ENCODE peak calls at places on chromosomes 7 and 10, in six cellular contexts. One of them, this sample, is unnamed.

GRCh38 chr10:70963271-70963670 is 74.9 kb upstream of the PCBD1 start:
- ATAC-seq in GM12878: no peak
- ATAC-seq in K562: no peak
- ATAC-seq in HepG2: no peak
- ATAC-seq in A549: no peak
- ATAC-seq in upper lobe of left lung: no peak
- ATAC-seq in this sample: no peak

GRCh38 chr7:54888067-54888735 is 129.2 kb upstream of the SEC61G start:
- ATAC-seq in HepG2: no peak
- ATAC-seq in A549: peak; percentile 88
- ATAC-seq in K562: no peak
- ATAC-seq in GM12878: no peak
- ATAC-seq in upper lobe of left lung: peak; percentile 56
- ATAC-seq in this sample: peak; percentile 46

GRCh38 chr10:117668351-117669008 is 125.9 kb downstream of the EMX2 start:
- ATAC-seq in HepG2: no peak
- ATAC-seq in K562: no peak
- ATAC-seq in A549: no peak
- ATAC-seq in upper lobe of left lung: no peak
- ATAC-seq in GM12878: no peak
- ATAC-seq in this sample: no peak

GRCh38 chr7:150389532-150389816 is 10.3 kb downstream of the ZNF775 start:
- ATAC-seq in K562: no peak
- ATAC-seq in A549: no peak
- ATAC-seq in upper lobe of left lung: no peak
- ATAC-seq in GM12878: no peak
- ATAC-seq in HepG2: peak; percentile 12
- ATAC-seq in this sample: no peak

GRCh38 chr10:72328045-72328828 is 26.5 kb downstream of the DNAJB12 start:
- ATAC-seq in GM12878: no peak
- ATAC-seq in HepG2: peak; percentile 72
- ATAC-seq in upper lobe of left lung: peak; percentile 59
- ATAC-seq in K562: peak; percentile 89
- ATAC-seq in A549: peak; percentile 83
- ATAC-seq in this sample: peak; percentile 58

GRCh38 chr10:126459032-126459831 is 71.0 kb upstream of the ADAM12 start:
- ATAC-seq in upper lobe of left lung: no peak
- ATAC-seq in A549: peak; percentile 68
- ATAC-seq in K562: no peak
- ATAC-seq in GM12878: no peak
- ATAC-seq in HepG2: no peak
- ATAC-seq in this sample: no peak

GRCh38 chr7:47351233-47352154 is 230.4 kb downstream of the TNS3 start:
- ATAC-seq in HepG2: no peak
- ATAC-seq in GM12878: no peak
- ATAC-seq in K562: peak; percentile 33
- ATAC-seq in upper lobe of left lung: no peak
- ATAC-seq in A549: peak; percentile 16
- ATAC-seq in this sample: no peak

GRCh38 chr10:33566426-33566825 is 232.0 kb upstream of the NRP1 start:
- ATAC-seq in A549: no peak
- ATAC-seq in GM12878: no peak
- ATAC-seq in HepG2: no peak
- ATAC-seq in K562: no peak
- ATAC-seq in upper lobe of left lung: no peak
- ATAC-seq in this sample: no peak

GRCh38 chr7:131021902-131022301 is 287.9 kb upstream of the KLF14 start:
- ATAC-seq in upper lobe of left lung: no peak
- ATAC-seq in HepG2: no peak
- ATAC-seq in A549: no peak
- ATAC-seq in K562: no peak
- ATAC-seq in GM12878: peak; percentile 4
- ATAC-seq in this sample: no peak

GRCh38 chr10:101287183-101287830 is 58.0 kb upstream of the LBX1 start:
- ATAC-seq in K562: no peak
- ATAC-seq in A549: no peak
- ATAC-seq in GM12878: no peak
- ATAC-seq in HepG2: no peak
- ATAC-seq in upper lobe of left lung: no peak
- ATAC-seq in this sample: no peak

GRCh38 chr10:133481086-133481643 is 27.4 kb downstream of the SCART1 start:
- ATAC-seq in GM12878: no peak
- ATAC-seq in HepG2: no peak
- ATAC-seq in K562: peak; percentile 45
- ATAC-seq in A549: peak; percentile 28
- ATAC-seq in upper lobe of left lung: no peak
- ATAC-seq in this sample: no peak

GRCh38 chr10:133489816-133490588 is 36.3 kb downstream of the SCART1 start:
- ATAC-seq in A549: no peak
- ATAC-seq in upper lobe of left lung: no peak
- ATAC-seq in HepG2: no peak
- ATAC-seq in GM12878: peak; percentile 59
- ATAC-seq in K562: no peak
- ATAC-seq in this sample: no peak

GRCh38 chr10:133481657-133482056 is 27.9 kb downstream of the SCART1 start:
- ATAC-seq in A549: no peak
- ATAC-seq in HepG2: no peak
- ATAC-seq in GM12878: no peak
- ATAC-seq in K562: no peak
- ATAC-seq in upper lobe of left lung: no peak
- ATAC-seq in this sample: no peak

GRCh38 chr10:133487085-133487484 is 33.3 kb downstream of the SCART1 start:
- ATAC-seq in upper lobe of left lung: no peak
- ATAC-seq in K562: no peak
- ATAC-seq in HepG2: no peak
- ATAC-seq in A549: no peak
- ATAC-seq in GM12878: no peak
- ATAC-seq in this sample: no peak

GRCh38 chr10:133484818-133485217 is 31.1 kb downstream of the SCART1 start:
- ATAC-seq in HepG2: no peak
- ATAC-seq in K562: no peak
- ATAC-seq in A549: no peak
- ATAC-seq in GM12878: no peak
- ATAC-seq in upper lobe of left lung: no peak
- ATAC-seq in this sample: no peak
- H3K9me3 ChIP-seq in HepG2: peaks cover 38% of the 10 kb centered on the region
- H3K9me3 ChIP-seq in K562: no peaks in the 10 kb centered on the region
- H3K9me3 ChIP-seq in A549: peaks cover 33% of the 10 kb centered on the region
- H3K9me3 ChIP-seq in GM12878: peaks cover 18% of the 10 kb centered on the region
- H3K9me3 ChIP-seq in upper lobe of left lung: peaks cover 28% of the 10 kb centered on the region
- H3K9me3 ChIP-seq in this sample: no peaks in the 10 kb centered on the region

GRCh38 chr7:151681726-151682125 is 162.0 kb upstream of the RHEB start:
- ATAC-seq in HepG2: no peak
- ATAC-seq in K562: no peak
- ATAC-seq in upper lobe of left lung: no peak
- ATAC-seq in A549: no peak
- ATAC-seq in GM12878: no peak
- ATAC-seq in this sample: no peak

GRCh38 chr7:151679868-151680534 is 160.3 kb upstream of the RHEB start:
- ATAC-seq in K562: peak; percentile 45
- ATAC-seq in A549: no peak
- ATAC-seq in GM12878: no peak
- ATAC-seq in HepG2: no peak
- ATAC-seq in upper lobe of left lung: no peak
- ATAC-seq in this sample: no peak

GRCh38 chr7:151679073-151679708 is 159.5 kb upstream of the RHEB start:
- ATAC-seq in GM12878: no peak
- ATAC-seq in upper lobe of left lung: no peak
- ATAC-seq in HepG2: peak; percentile 38
- ATAC-seq in A549: peak; percentile 22
- ATAC-seq in K562: no peak
- ATAC-seq in this sample: no peak

GRCh38 chr7:151682831-151683614 is 163.3 kb upstream of the RHEB start:
- ATAC-seq in HepG2: no peak
- ATAC-seq in upper lobe of left lung: no peak
- ATAC-seq in A549: no peak
- ATAC-seq in K562: no peak
- ATAC-seq in GM12878: no peak
- ATAC-seq in this sample: no peak

GRCh38 chr7:151680810-151681209 is 161.1 kb upstream of the RHEB start:
- ATAC-seq in upper lobe of left lung: peak; percentile 29
- ATAC-seq in HepG2: no peak
- ATAC-seq in A549: no peak
- ATAC-seq in K562: no peak
- ATAC-seq in GM12878: no peak
- ATAC-seq in this sample: peak; percentile 89
- TF ChIP-seq EP300 in upper lobe of left lung: peak; percentile 59
- TF ChIP-seq EP300 in HepG2: no peak
- TF ChIP-seq EP300 in A549: no peak
- TF ChIP-seq EP300 in K562: no peak
- TF ChIP-seq EP300 in GM12878: no peak
- TF ChIP-seq EP300 in this sample: no peak

DNA sequence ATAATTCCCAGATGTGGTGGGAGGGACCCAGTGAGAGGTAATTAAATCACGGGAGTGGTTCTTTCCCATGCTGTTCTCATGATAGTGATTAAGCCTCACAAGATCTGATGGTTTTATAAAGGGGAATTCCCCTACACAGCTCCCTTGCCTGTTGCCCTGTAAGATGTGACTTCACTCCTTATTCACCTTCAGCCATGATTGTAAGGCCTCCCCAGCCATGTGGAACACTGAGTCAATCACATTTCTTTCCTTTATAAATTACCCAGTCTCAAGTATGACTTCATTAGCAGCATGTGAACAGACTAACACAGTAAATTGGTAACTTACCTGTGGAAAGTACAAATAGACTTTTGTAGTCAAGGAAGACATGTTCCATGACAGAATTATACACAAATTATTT is 55.2 kb downstream of the ZNF716 start:
- ATAC-seq in A549: no peak
- ATAC-seq in K562: no peak
- ATAC-seq in HepG2: no peak
- ATAC-seq in GM12878: no peak
- ATAC-seq in upper lobe of left lung: no peak
- ATAC-seq in this sample: no peak
- H3K9me3 ChIP-seq in A549: peaks cover 3% of the 10 kb centered on the region
- H3K9me3 ChIP-seq in K562: no peaks in the 10 kb centered on the region
- H3K9me3 ChIP-seq in HepG2: peaks cover 74% of the 10 kb centered on the region
- H3K9me3 ChIP-seq in GM12878: no peaks in the 10 kb centered on the region
- H3K9me3 ChIP-seq in upper lobe of left lung: peaks cover 5% of the 10 kb centered on the region
- H3K9me3 ChIP-seq in this sample: peaks cover 10% of the 10 kb centered on the region

DNA sequence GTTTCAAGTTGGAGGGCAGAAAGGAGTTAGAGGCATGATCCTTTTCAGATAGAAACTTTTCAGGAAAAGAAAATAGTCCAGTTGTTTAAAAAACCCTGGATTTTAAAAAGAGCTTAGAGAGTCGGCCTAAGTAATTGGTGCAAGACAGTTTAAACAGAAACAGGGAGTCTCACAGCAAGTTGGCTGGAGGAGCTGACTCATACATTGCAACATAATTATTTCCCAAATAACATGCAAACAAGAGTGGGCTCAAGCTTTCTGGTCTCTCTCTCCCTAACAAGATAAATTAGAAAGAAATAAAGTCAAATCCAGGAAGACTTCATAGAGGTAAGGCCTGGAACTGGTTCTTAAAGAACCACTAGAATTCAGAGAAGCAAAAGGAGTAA is 100.3 kb upstream of the AGBL3 start:
- ATAC-seq in upper lobe of left lung: peak; percentile 83
- ATAC-seq in GM12878: no peak
- ATAC-seq in K562: no peak
- ATAC-seq in A549: peak; percentile 65
- ATAC-seq in HepG2: peak; percentile 45
- ATAC-seq in this sample: peak; percentile 77
- TF ChIP-seq EP300 in upper lobe of left lung: no peak
- TF ChIP-seq EP300 in GM12878: no peak
- TF ChIP-seq EP300 in K562: no peak
- TF ChIP-seq EP300 in A549: no peak
- TF ChIP-seq EP300 in HepG2: no peak
- TF ChIP-seq EP300 in this sample: no peak

GRCh38 chr10:20668985-20669384 is 228.1 kb downstream of the NEBL start:
- ATAC-seq in HepG2: no peak
- ATAC-seq in upper lobe of left lung: no peak
- ATAC-seq in K562: no peak
- ATAC-seq in A549: no peak
- ATAC-seq in GM12878: no peak
- ATAC-seq in this sample: no peak
- H3K9me3 ChIP-seq in HepG2: peaks cover 4% of the 10 kb centered on the region
- H3K9me3 ChIP-seq in upper lobe of left lung: no peaks in the 10 kb centered on the region
- H3K9me3 ChIP-seq in K562: no peaks in the 10 kb centered on the region
- H3K9me3 ChIP-seq in A549: no peaks in the 10 kb centered on the region
- H3K9me3 ChIP-seq in GM12878: no peaks in the 10 kb centered on the region
- H3K9me3 ChIP-seq in this sample: no peaks in the 10 kb centered on the region

GRCh38 chr7:100157069-100157333 is 1.5 kb downstream of the TRAPPC14 start:
- ATAC-seq in upper lobe of left lung: no peak
- ATAC-seq in GM12878: no peak
- ATAC-seq in A549: no peak
- ATAC-seq in HepG2: no peak
- ATAC-seq in K562: no peak
- ATAC-seq in this sample: no peak

GRCh38 chr7:100157334-100158228 is 942 bp downstream of the TRAPPC14 start:
- ATAC-seq in upper lobe of left lung: peak; percentile 54
- ATAC-seq in GM12878: peak; percentile 71
- ATAC-seq in K562: peak; percentile 80
- ATAC-seq in HepG2: peak; percentile 67
- ATAC-seq in A549: peak; percentile 60
- ATAC-seq in this sample: peak; percentile 46

GRCh38 chr7:100159099-100159623 is 638 bp upstream of the TRAPPC14 start:
- ATAC-seq in GM12878: no peak
- ATAC-seq in K562: no peak
- ATAC-seq in A549: peak; percentile 2
- ATAC-seq in HepG2: no peak
- ATAC-seq in upper lobe of left lung: no peak
- ATAC-seq in this sample: no peak

GRCh38 chr7:100160067-100160466 is 1.5 kb upstream of the TRAPPC14 start:
- ATAC-seq in K562: no peak
- ATAC-seq in upper lobe of left lung: no peak
- ATAC-seq in GM12878: no peak
- ATAC-seq in HepG2: no peak
- ATAC-seq in A549: no peak
- ATAC-seq in this sample: no peak

GRCh38 chr7:100158229-100159098 is at the start of gene TRAPPC14:
- ATAC-seq in K562: peak; percentile 87
- ATAC-seq in A549: peak; percentile 89
- ATAC-seq in GM12878: peak; percentile 86
- ATAC-seq in HepG2: peak; percentile 83
- ATAC-seq in upper lobe of left lung: peak; percentile 97
- ATAC-seq in this sample: peak; percentile 92
- TF ChIP-seq EP300 in K562: peak; percentile 55
- TF ChIP-seq EP300 in A549: no peak
- TF ChIP-seq EP300 in GM12878: no peak
- TF ChIP-seq EP300 in HepG2: peak; percentile 16
- TF ChIP-seq EP300 in upper lobe of left lung: no peak
- TF ChIP-seq EP300 in this sample: no peak

GRCh38 chr10:122713091-122713885 is 13.6 kb upstream of the C10orf120 start:
- ATAC-seq in GM12878: no peak
- ATAC-seq in HepG2: no peak
- ATAC-seq in K562: no peak
- ATAC-seq in upper lobe of left lung: no peak
- ATAC-seq in A549: no peak
- ATAC-seq in this sample: no peak
- H3K9me3 ChIP-seq in GM12878: no peaks in the 10 kb centered on the region
- H3K9me3 ChIP-seq in HepG2: no peaks in the 10 kb centered on the region
- H3K9me3 ChIP-seq in K562: no peaks in the 10 kb centered on the region
- H3K9me3 ChIP-seq in upper lobe of left lung: no peaks in the 10 kb centered on the region
- H3K9me3 ChIP-seq in A549: no peaks in the 10 kb centered on the region
- H3K9me3 ChIP-seq in this sample: no peaks in the 10 kb centered on the region

DNA sequence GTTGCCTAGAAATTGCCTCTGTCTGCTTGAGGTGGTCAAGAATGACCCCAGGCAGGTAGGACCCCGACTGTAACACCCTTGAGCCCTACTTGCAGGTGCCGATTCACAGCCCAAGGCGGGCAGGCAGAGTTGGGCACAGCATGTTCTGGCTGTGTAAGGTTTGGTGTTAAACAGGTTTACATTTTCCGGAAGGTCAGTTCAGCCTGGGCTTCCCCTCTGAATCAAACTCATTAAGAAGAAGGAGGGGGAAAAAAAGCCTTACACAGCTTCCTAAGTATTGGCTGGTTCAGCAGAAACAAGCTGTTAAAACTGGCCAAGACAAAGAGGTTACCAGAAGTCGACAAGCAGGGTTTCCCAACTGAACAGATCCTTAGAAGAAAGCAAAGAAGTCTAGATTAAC is 132.6 kb downstream of the PRPF18 start:
- ATAC-seq in K562: no peak
- ATAC-seq in HepG2: no peak
- ATAC-seq in A549: no peak
- ATAC-seq in GM12878: no peak
- ATAC-seq in upper lobe of left lung: no peak
- ATAC-seq in this sample: no peak
- TF ChIP-seq EP300 in K562: no peak
- TF ChIP-seq EP300 in HepG2: no peak
- TF ChIP-seq EP300 in A549: no peak
- TF ChIP-seq EP300 in GM12878: no peak
- TF ChIP-seq EP300 in upper lobe of left lung: no peak
- TF ChIP-seq EP300 in this sample: no peak

This sample was measured in gastroesophageal sphincter.